ENCODE peak calls at places on chromosomes 4 and X, in six cellular contexts. O is RCC 7860, C is mucosa of gallbladder, P is AG09309, R is Panc1, D is head of caudate nucleus. Q is an unnamed sample.

GRCh38 chr4:16931906-16932305 is 33.5 kb upstream of the LDB2 start:
- DNase-seq in O (no peak), C (no peak), P (no peak), R (no peak), D (no peak), Q (no peak)

GRCh38 chr4:30714408-30715031 is 5.6 kb upstream of the PCDH7 start:
- DNase-seq in O (no peak), C (peak), P (no peak), R (no peak), D (peak), Q (peak)

GRCh38 chr4:74794341-74794801 is at the start of gene BTC:
- DNase-seq in O (no peak), C (peak), P (no peak), R (peak), D (peak), Q (peak)

GRCh38 chrX:28487818-28488217 is 99.4 kb upstream of the IL1RAPL1 start:
- DNase-seq in O (no peak), C (no peak), P (no peak), R (no peak), D (no peak), Q (no peak)

GRCh38 chrX:155216940-155217450 is 735 bp downstream of the VBP1 start:
- DNase-seq in O (peak), C (no peak), P (no peak), R (no peak), D (peak), Q (no peak)

GRCh38 chr4:22090655-22091350 is 142.2 kb upstream of the KCNIP4 start:
- DNase-seq in O (no peak), C (no peak), P (no peak), R (no peak), D (no peak), Q (no peak)

GRCh38 chr4:143421609-143422008 is 84.9 kb downstream of the GAB1 start:
- DNase-seq in O (no peak), C (no peak), P (no peak), R (no peak), D (no peak), Q (no peak)

GRCh38 chrX:155745792-155746191 is 133.0 kb upstream of the TMLHE start:
- DNase-seq in O (no peak), C (peak), P (no peak), R (no peak), D (no peak), Q (peak)

GRCh38 chrX:119502727-119503483 is 34.7 kb downstream of the SLC25A5 start:
- DNase-seq in O (no peak), C (peak), P (no peak), R (no peak), D (no peak), Q (peak)

Q was measured in transverse colon.